ENCODE peak calls at places on chromosomes 6 and 20, in seven cellular contexts. E is CD8-positive, alpha-beta T cell; C is Karpas-422; R is right atrium auricular region; K is colonic mucosa; M is aorta; A is MM.1S. T is an unnamed sample. For H3K4me1, the result is how much of the 10 kb centered on the place peaks cover.

GRCh38 chr6:3205913-3206312 is 21.5 kb downstream of the TUBB2B start:
- DNase-seq in E (no peak), M (no peak), A (no peak), K (no peak), C (no peak), R (no peak), T (no peak)

GRCh38 chr6:129235167-129236072 is 352.5 kb downstream of the LAMA2 start:
- DNase-seq in K (no peak), R (no peak), M (no peak), E (no peak), A (peak), C (no peak), T (no peak)

GRCh38 chr20:50320910-50321796 is 130.5 kb downstream of the CEBPB start:
- DNase-seq in A (no peak), C (no peak), M (peak), R (peak), K (peak), E (no peak), T (peak)

GRCh38 chr6:137978252-137978896 is 111.3 kb downstream of the TNFAIP3 start:
- DNase-seq in C (no peak), M (no peak), A (no peak), E (no peak), R (no peak), K (peak), T (no peak)

GRCh38 chr20:24318569-24319352 is 150.7 kb upstream of the SYNDIG1 start:
- DNase-seq in C (no peak), E (no peak), A (no peak), M (no peak), K (no peak), R (peak), T (no peak)

GRCh38 chr20:20956586-20956985 is 149.6 kb downstream of the LINC00237 start:
- DNase-seq in E (no peak), A (no peak), K (no peak), R (no peak), M (no peak), C (no peak), T (no peak)

GRCh38 chr20:25148181-25148981 is 47.1 kb upstream of the ENTPD6 start:
- DNase-seq in K (peak), C (no peak), A (no peak), M (peak), E (peak), R (peak), T (peak)

GRCh38 chr20:54184920-54185626 is 11.3 kb upstream of the CYP24A1 start:
- DNase-seq in C (no peak), A (no peak), K (no peak), R (no peak), E (no peak), M (no peak), T (no peak)

GRCh38 chr6:51929934-51930574 is 157.4 kb downstream of the PKHD1 start:
- DNase-seq in E (no peak), A (no peak), M (no peak), R (no peak), C (no peak), K (no peak), T (no peak)

GRCh38 chr6:49576618-49577017 is 26.1 kb downstream of the C6orf141 start:
- DNase-seq in M (no peak), K (no peak), R (no peak), A (no peak), E (no peak), C (no peak), T (no peak)

GRCh38 chr20:45450097-45450818 is 19.3 kb upstream of the WFDC2 start:
- DNase-seq in A (peak), K (peak), M (no peak), C (peak), R (no peak), E (no peak), T (peak)

GRCh38 chr20:8155848-8156602 is 24.0 kb downstream of the PLCB1 start:
- DNase-seq in M (no peak), K (no peak), C (no peak), R (no peak), A (no peak), E (no peak), T (no peak)

GRCh38 chr6:27295301-27296079 is 16.6 kb downstream of the POM121L2 start:
- DNase-seq in E (no peak), K (no peak), M (no peak), A (no peak), C (peak), R (no peak), T (no peak)

GRCh38 chr6:97133071-97133470 is 149.9 kb downstream of the MMS22L start:
- DNase-seq in E (no peak), R (no peak), C (no peak), A (no peak), K (no peak), M (no peak), T (no peak)

GRCh38 chr20:41006936-41007871 is 21.4 kb upstream of the TOP1 start:
- DNase-seq in M (no peak), A (no peak), R (no peak), E (no peak), K (no peak), C (peak), T (no peak)

GRCh38 chr6:33206864-33207568 is 1.3 kb upstream of the RING1 start:
- DNase-seq in K (no peak), R (no peak), C (no peak), A (no peak), E (no peak), M (no peak), T (no peak)

GRCh38 chr6:109236140-109237081 is 141.1 kb downstream of the CEP57L1 start:
- DNase-seq in K (no peak), A (no peak), E (peak), R (no peak), C (peak), M (no peak), T (peak)

GRCh38 chr6:122376246-122376645 is 23.2 kb upstream of the HSF2 start:
- DNase-seq in K (no peak), M (no peak), R (no peak), A (no peak), E (no peak), C (no peak), T (no peak)

GRCh38 chr20:16287776-16288175 is 285.5 kb downstream of the KIF16B start:
- DNase-seq in A (no peak), K (no peak), M (no peak), R (no peak), C (no peak), E (no peak), T (no peak)

GRCh38 chr6:73923899-73924485 is 228.0 kb downstream of the CD109 start:
- DNase-seq in K (no peak), R (no peak), E (no peak), C (no peak), A (no peak), M (no peak), T (no peak)

GRCh38 chr6:149885888-149886287 is 12.0 kb downstream of the RAET1E start:
- DNase-seq in K (no peak), C (no peak), E (no peak), M (no peak), R (no peak), A (no peak), T (no peak)

GRCh38 chr6:114108119-114109002 is 137.4 kb upstream of the HDAC2 start:
- DNase-seq in A (peak), E (peak), K (peak), M (peak), R (peak), C (peak), T (peak)

GRCh38 chr6:161139766-161140553 is 133.9 kb downstream of the AGPAT4 start:
- DNase-seq in K (peak), R (peak), E (no peak), C (peak), A (no peak), M (no peak), T (no peak)

GRCh38 chr6:134358320-134358719 is 40.4 kb upstream of the SGK1 start:
- DNase-seq in A (no peak), M (no peak), R (no peak), K (no peak), C (no peak), E (no peak), T (no peak)

GRCh38 chr20:25247100-25247665 is 702 bp upstream of the PYGB start:
- DNase-seq in E (peak), M (peak), C (peak), R (peak), A (peak), K (peak), T (peak)

GRCh38 chr6:97147421-97147820 is 135.6 kb downstream of the MMS22L start:
- DNase-seq in K (no peak), E (no peak), M (no peak), A (no peak), R (no peak), C (no peak), T (no peak)

GRCh38 chr6:53587291-53587690 is 42.4 kb upstream of the GCLC start:
- DNase-seq in M (no peak), K (no peak), C (no peak), E (no peak), R (no peak), A (no peak), T (no peak)

GRCh38 chr20:41508335-41508734 is 109.8 kb downstream of the CHD6 start:
- DNase-seq in A (no peak), M (no peak), E (no peak), C (no peak), K (peak), R (no peak), T (no peak)

GRCh38 chr20:61605283-61605682 is 353.2 kb downstream of the CDH4 start:
- DNase-seq in A (no peak), K (no peak), M (no peak), E (no peak), C (no peak), R (no peak), T (no peak)

GRCh38 chr6:168206186-168206585 is 113.4 kb downstream of the DACT2 start:
- DNase-seq in A (no peak), C (no peak), K (no peak), E (no peak), M (no peak), R (no peak), T (no peak)

GRCh38 chr6:46626228-46626909 is 26.2 kb downstream of the CYP39A1 start:
- DNase-seq in A (peak), E (no peak), C (peak), M (no peak), K (no peak), R (no peak), T (no peak)

GRCh38 chr6:101539510-101540245 is 146.2 kb downstream of the GRIK2 start:
- DNase-seq in C (no peak), M (no peak), R (no peak), E (no peak), A (no peak), K (no peak), T (no peak)

GRCh38 chr20:17663486-17663885 is 18.6 kb downstream of the RRBP1 start:
- DNase-seq in K (no peak), M (no peak), C (no peak), E (no peak), R (no peak), A (no peak), T (no peak)

DNA sequence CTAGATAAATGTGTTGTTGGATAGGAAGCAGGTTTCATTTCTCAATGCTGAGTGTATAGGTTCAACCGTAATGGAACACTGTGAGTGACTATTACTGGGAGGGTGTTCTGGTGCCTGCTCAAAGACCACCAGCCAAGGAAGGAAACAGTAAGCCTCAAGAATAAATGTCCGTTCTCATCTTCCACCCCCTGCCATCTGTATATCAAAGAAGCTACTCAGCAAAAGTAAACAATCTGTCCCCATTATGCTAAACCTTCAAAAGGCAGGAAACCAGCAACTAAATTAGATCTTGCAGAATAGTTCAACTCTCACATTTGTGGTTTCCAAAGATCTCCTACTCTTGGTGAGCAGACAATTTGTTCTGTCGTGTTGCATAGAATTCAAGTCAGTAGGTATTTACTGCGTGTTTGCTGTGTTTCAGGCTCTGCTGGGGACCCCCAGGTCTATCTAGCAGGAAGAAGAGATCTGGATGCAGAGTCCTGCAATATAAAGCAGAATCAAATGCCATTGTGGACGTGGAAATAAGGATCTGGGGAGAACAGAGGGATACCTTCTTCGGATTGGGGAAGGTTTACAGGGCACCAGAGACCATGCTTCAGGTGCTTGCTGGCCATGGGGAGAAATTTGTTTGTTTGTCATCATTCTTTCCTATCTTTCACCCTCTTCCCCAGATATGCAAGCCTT is 87.3 kb downstream of the SCML4 start:
- DNase-seq in M (no peak), R (no peak), K (no peak), A (peak), E (no peak), C (no peak), T (no peak)
- H3K4me1 ChIP-seq in M (under half), R (under half), K (under half), A (half or more), E (half or more), C (under half), T (under half)

GRCh38 chr20:6530916-6531315 is 236.6 kb upstream of the BMP2 start:
- DNase-seq in K (no peak), E (no peak), M (no peak), C (no peak), R (no peak), A (no peak), T (no peak)

GRCh38 chr20:6524305-6524704 is 243.2 kb upstream of the BMP2 start:
- DNase-seq in C (no peak), K (no peak), R (no peak), E (no peak), A (no peak), M (no peak), T (no peak)

GRCh38 chr20:6530254-6530653 is 237.2 kb upstream of the BMP2 start:
- DNase-seq in A (no peak), K (no peak), E (no peak), C (no peak), M (no peak), R (no peak), T (no peak)

DNA sequence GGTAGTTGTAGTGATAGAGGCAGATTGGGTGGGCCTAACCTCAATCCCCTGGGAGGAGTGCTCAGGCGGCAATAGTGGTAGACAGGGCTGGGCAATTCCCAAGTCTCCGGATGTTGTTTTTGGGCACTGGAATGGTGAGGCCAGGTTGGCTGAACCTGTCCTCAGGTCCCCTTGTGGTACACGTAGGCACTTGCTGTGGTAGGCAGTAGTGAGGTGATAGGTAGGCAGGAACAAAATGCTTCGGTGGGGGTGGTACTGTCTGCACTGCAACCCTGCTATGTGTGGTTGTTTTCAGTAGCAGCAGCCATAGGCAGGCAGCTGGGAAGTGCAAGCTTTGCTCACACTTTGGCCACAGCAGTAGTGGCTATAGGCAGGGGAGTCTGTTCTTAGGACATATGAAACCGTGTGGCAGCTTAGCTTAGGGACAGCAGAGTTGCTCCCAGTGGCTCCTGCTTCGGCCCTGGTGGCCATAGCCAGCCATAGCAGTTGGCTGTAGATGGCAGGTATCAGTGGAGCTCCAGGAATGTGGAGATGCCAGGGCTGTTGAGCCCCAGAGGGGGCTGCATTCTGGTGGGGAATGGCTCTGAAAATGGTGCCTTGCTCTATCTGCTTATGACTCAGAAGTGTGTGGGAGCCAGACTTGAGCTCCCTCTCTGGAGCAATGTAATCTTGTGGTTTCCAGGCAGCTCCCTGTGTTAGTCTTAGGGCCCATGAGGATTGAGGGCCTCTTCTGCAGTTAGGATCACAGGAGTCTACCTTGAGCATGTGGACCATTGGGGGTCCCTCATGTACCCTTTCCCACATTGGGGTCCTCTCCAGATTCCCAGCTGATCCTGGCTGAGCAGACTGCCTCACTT is 241.8 kb upstream of the BMP2 start:
- DNase-seq in A (no peak), C (no peak), K (no peak), E (no peak), R (no peak), M (no peak), T (no peak)
- H3K4me1 ChIP-seq in A (under half), C (under half), K (under half), E (under half), R (under half), M (under half), T (under half)

DNA sequence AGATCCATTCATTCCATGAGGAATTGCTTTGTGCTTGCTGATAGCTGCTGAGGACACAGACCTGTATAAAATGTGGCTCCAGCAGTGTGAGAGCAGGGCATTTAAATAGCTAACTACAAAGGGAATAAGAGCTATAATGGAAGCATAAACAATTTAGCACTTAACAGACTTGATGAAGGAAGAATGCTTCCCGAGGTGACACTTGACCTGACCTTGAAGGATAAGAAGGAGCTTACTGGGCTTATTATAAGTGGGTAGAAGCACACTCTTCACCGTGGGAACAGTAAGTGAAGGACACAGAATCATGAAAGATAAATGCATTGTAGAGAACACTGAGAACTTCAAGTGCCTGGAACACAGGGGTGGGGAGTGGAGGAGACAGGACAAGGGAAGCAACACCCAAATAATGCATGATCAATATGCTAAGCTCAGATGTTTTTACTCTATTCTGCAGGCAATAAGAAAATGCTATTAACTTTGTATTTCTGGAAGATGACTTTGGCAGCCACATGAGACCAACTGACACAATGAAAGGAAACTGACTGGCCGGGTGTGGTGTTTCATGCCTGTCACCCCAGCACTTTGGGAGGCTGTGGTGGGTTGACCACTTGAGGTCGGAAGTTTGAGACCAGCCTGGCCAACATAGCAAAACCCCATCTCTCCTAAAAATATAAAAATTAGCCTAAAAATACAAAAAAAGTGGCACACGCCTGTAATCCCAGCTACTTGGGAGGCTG is 84.2 kb downstream of the EPB41L2 start:
- DNase-seq in K (no peak), C (no peak), M (no peak), R (no peak), A (no peak), E (no peak), T (peak)
- H3K4me1 ChIP-seq in K (under half), C (under half), M (under half), R (under half), A (under half), E (under half), T (under half)

GRCh38 chr6:79011940-79012339 is 66.1 kb downstream of the PHIP start:
- DNase-seq in R (no peak), A (no peak), M (no peak), K (no peak), C (no peak), E (no peak), T (no peak)
- H3K4me1 ChIP-seq in R (under half), A (under half), M (under half), K (under half), C (under half), E (under half), T (under half)

GRCh38 chr6:106102034-106102433 is 15.9 kb downstream of the PRDM1 start:
- DNase-seq in A (peak), R (no peak), E (no peak), M (no peak), K (no peak), C (no peak), T (no peak)
- H3K4me1 ChIP-seq in A (half or more), R (under half), E (under half), M (under half), K (under half), C (under half), T (under half)

GRCh38 chr6:7146079-7146828 is 38.5 kb downstream of the RREB1 start:
- DNase-seq in E (no peak), K (peak), R (no peak), M (peak), C (no peak), A (peak), T (peak)
- H3K4me1 ChIP-seq in E (under half), K (under half), R (under half), M (under half), C (under half), A (half or more), T (half or more)

GRCh38 chr6:18204691-18205090 is 49.5 kb downstream of the KDM1B start:
- DNase-seq in M (no peak), A (no peak), R (no peak), K (no peak), C (no peak), E (no peak), T (no peak)

GRCh38 chr6:18207949-18208348 is 52.7 kb downstream of the KDM1B start:
- DNase-seq in E (no peak), K (no peak), R (no peak), A (no peak), C (no peak), M (no peak), T (no peak)

GRCh38 chr6:18206591-18206990 is 51.4 kb downstream of the KDM1B start:
- DNase-seq in M (no peak), C (no peak), A (no peak), R (no peak), E (no peak), K (no peak), T (no peak)

GRCh38 chr6:18207438-18207837 is 52.2 kb downstream of the KDM1B start:
- DNase-seq in K (no peak), E (no peak), M (no peak), R (no peak), A (no peak), C (no peak), T (no peak)

DNA sequence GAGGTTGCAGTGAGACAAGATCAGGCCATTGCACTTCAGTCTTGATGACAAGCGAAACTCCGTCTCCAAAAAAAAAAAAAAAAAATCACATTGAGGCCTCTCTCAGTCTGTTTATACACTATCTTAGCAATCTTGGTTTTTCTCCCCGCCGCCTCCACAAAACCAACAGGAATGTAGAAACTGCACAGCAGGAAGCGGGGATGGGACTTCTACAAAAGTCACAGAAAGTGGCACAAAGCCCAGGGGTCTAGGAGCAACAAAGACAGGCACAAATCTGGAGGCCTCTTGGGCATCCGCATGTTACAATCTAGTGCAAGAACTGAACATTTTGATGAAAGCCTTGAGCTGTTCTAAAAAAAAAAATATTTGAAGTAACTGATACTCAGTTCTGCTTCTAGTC is 48.6 kb downstream of the KDM1B start:
- DNase-seq in M (no peak), R (no peak), C (no peak), A (no peak), K (no peak), E (no peak), T (no peak)
- H3K4me1 ChIP-seq in M (under half), R (under half), C (under half), A (under half), K (under half), E (under half), T (under half)

GRCh38 chr6:34982424-34982852 is 93.4 kb downstream of the ANKS1A start:
- DNase-seq in M (no peak), A (no peak), R (no peak), E (no peak), C (peak), K (no peak), T (peak)
- H3K4me1 ChIP-seq in M (under half), A (under half), R (under half), E (under half), C (under half), K (under half), T (under half)

T was measured in testis.